ENCODE peak calls at places on chromosomes 11 and 22, in six cellular contexts. One of them, this sample, is unnamed.

GRCh38 chr22:22810018-22810427 is 77.6 kb upstream of the IGLL5 start:
- DNase-seq in DMS153: no peak
- DNase-seq in putamen: peak
- DNase-seq in ecto neural progenitor cell: peak
- DNase-seq in stimulated activated CD8-positive, alpha-beta memory T cell treated with anti-CD3 and anti-CD28 coated beads, Interleukin-7, amount 100 ng/mL, for 24 hours: peak
- DNase-seq in heart right ventricle: no peak
- DNase-seq in this sample: peak

GRCh38 chr11:95230054-95231034 is 658 bp downstream of the SESN3 start:
- DNase-seq in ecto neural progenitor cell: peak
- DNase-seq in DMS153: no peak
- DNase-seq in putamen: no peak
- DNase-seq in heart right ventricle: peak
- DNase-seq in stimulated activated CD8-positive, alpha-beta memory T cell treated with anti-CD3 and anti-CD28 coated beads, Interleukin-7, amount 100 ng/mL, for 24 hours: no peak
- DNase-seq in this sample: peak

GRCh38 chr22:22959147-22959827 is 71.7 kb downstream of the IGLL5 start:
- DNase-seq in stimulated activated CD8-positive, alpha-beta memory T cell treated with anti-CD3 and anti-CD28 coated beads, Interleukin-7, amount 100 ng/mL, for 24 hours: peak
- DNase-seq in DMS153: peak
- DNase-seq in ecto neural progenitor cell: peak
- DNase-seq in heart right ventricle: peak
- DNase-seq in putamen: peak
- DNase-seq in this sample: peak

GRCh38 chr22:42296381-42296853 is 26.0 kb upstream of the TCF20 start:
- DNase-seq in DMS153: peak
- DNase-seq in heart right ventricle: peak
- DNase-seq in putamen: peak
- DNase-seq in stimulated activated CD8-positive, alpha-beta memory T cell treated with anti-CD3 and anti-CD28 coated beads, Interleukin-7, amount 100 ng/mL, for 24 hours: no peak
- DNase-seq in ecto neural progenitor cell: no peak
- DNase-seq in this sample: no peak

GRCh38 chr11:45022294-45023064 is 71.8 kb upstream of the TP53I11 start:
- DNase-seq in stimulated activated CD8-positive, alpha-beta memory T cell treated with anti-CD3 and anti-CD28 coated beads, Interleukin-7, amount 100 ng/mL, for 24 hours: no peak
- DNase-seq in DMS153: no peak
- DNase-seq in heart right ventricle: no peak
- DNase-seq in putamen: no peak
- DNase-seq in ecto neural progenitor cell: no peak
- DNase-seq in this sample: no peak

GRCh38 chr11:114311946-114312345 is 15.7 kb downstream of the NNMT start:
- DNase-seq in putamen: no peak
- DNase-seq in DMS153: no peak
- DNase-seq in stimulated activated CD8-positive, alpha-beta memory T cell treated with anti-CD3 and anti-CD28 coated beads, Interleukin-7, amount 100 ng/mL, for 24 hours: no peak
- DNase-seq in heart right ventricle: no peak
- DNase-seq in ecto neural progenitor cell: no peak
- DNase-seq in this sample: no peak

GRCh38 chr11:20808328-20808727 is 138.9 kb downstream of the NELL1 start:
- DNase-seq in heart right ventricle: no peak
- DNase-seq in DMS153: no peak
- DNase-seq in ecto neural progenitor cell: no peak
- DNase-seq in putamen: no peak
- DNase-seq in stimulated activated CD8-positive, alpha-beta memory T cell treated with anti-CD3 and anti-CD28 coated beads, Interleukin-7, amount 100 ng/mL, for 24 hours: no peak
- DNase-seq in this sample: no peak

GRCh38 chr22:33030923-33031525 is 27.2 kb downstream of the SYN3 start:
- DNase-seq in DMS153: no peak
- DNase-seq in putamen: no peak
- DNase-seq in stimulated activated CD8-positive, alpha-beta memory T cell treated with anti-CD3 and anti-CD28 coated beads, Interleukin-7, amount 100 ng/mL, for 24 hours: no peak
- DNase-seq in ecto neural progenitor cell: no peak
- DNase-seq in heart right ventricle: no peak
- DNase-seq in this sample: peak

GRCh38 chr11:69192282-69192681 is 36.5 kb downstream of the SMIM38 start:
- DNase-seq in stimulated activated CD8-positive, alpha-beta memory T cell treated with anti-CD3 and anti-CD28 coated beads, Interleukin-7, amount 100 ng/mL, for 24 hours: no peak
- DNase-seq in heart right ventricle: no peak
- DNase-seq in putamen: no peak
- DNase-seq in ecto neural progenitor cell: no peak
- DNase-seq in DMS153: no peak
- DNase-seq in this sample: no peak

GRCh38 chr11:35662061-35662648 is 420 bp upstream of the TRIM44 start:
- DNase-seq in heart right ventricle: no peak
- DNase-seq in stimulated activated CD8-positive, alpha-beta memory T cell treated with anti-CD3 and anti-CD28 coated beads, Interleukin-7, amount 100 ng/mL, for 24 hours: no peak
- DNase-seq in DMS153: peak
- DNase-seq in putamen: peak
- DNase-seq in ecto neural progenitor cell: no peak
- DNase-seq in this sample: peak

GRCh38 chr11:84870486-84870885 is 756.7 kb downstream of the DLG2 start:
- DNase-seq in stimulated activated CD8-positive, alpha-beta memory T cell treated with anti-CD3 and anti-CD28 coated beads, Interleukin-7, amount 100 ng/mL, for 24 hours: no peak
- DNase-seq in heart right ventricle: no peak
- DNase-seq in DMS153: no peak
- DNase-seq in ecto neural progenitor cell: no peak
- DNase-seq in putamen: no peak
- DNase-seq in this sample: no peak

GRCh38 chr11:57180141-57180561 is 1.6 kb upstream of the LRRC55 start:
- DNase-seq in stimulated activated CD8-positive, alpha-beta memory T cell treated with anti-CD3 and anti-CD28 coated beads, Interleukin-7, amount 100 ng/mL, for 24 hours: no peak
- DNase-seq in ecto neural progenitor cell: peak
- DNase-seq in heart right ventricle: no peak
- DNase-seq in putamen: peak
- DNase-seq in DMS153: no peak
- DNase-seq in this sample: no peak

GRCh38 chr22:36356708-36357694 is 30.8 kb downstream of the MYH9 start:
- DNase-seq in putamen: no peak
- DNase-seq in stimulated activated CD8-positive, alpha-beta memory T cell treated with anti-CD3 and anti-CD28 coated beads, Interleukin-7, amount 100 ng/mL, for 24 hours: no peak
- DNase-seq in DMS153: no peak
- DNase-seq in ecto neural progenitor cell: no peak
- DNase-seq in heart right ventricle: no peak
- DNase-seq in this sample: no peak

GRCh38 chr11:120210651-120211521 is at the start of gene OAF:
- DNase-seq in DMS153: no peak
- DNase-seq in stimulated activated CD8-positive, alpha-beta memory T cell treated with anti-CD3 and anti-CD28 coated beads, Interleukin-7, amount 100 ng/mL, for 24 hours: peak
- DNase-seq in ecto neural progenitor cell: peak
- DNase-seq in putamen: peak
- DNase-seq in heart right ventricle: peak
- DNase-seq in this sample: peak

This sample was measured in NCI-H146.